ENCODE peak calls at places on chromosomes 12 and 14, in six cellular contexts. P, V, R, U, B and G are unnamed samples. For H3K4me1, the result is how much of the 10 kb centered on the place peaks cover.

GRCh38 chr12:4268549-4269181 is 4.9 kb upstream of the CCND2 start:
- DNase-seq in P (no peak), V (no peak), R (no peak), U (no peak), B (no peak), G (no peak)

GRCh38 chr14:85852900-85853299 is 323.0 kb downstream of the FLRT2 start:
- DNase-seq in P (no peak), V (no peak), R (no peak), U (no peak), B (no peak), G (no peak)

GRCh38 chr14:91249841-91250616 is 5.5 kb upstream of the GPR68 start:
- DNase-seq in P (no peak), V (no peak), R (no peak), U (no peak), B (no peak), G (peak)

GRCh38 chr14:37968664-37969225 is 239.0 kb upstream of the SSTR1 start:
- DNase-seq in P (no peak), V (no peak), R (no peak), U (no peak), B (no peak), G (no peak)

GRCh38 chr14:99132821-99133562 is 139.0 kb downstream of the BCL11B start:
- DNase-seq in P (peak), V (no peak), R (peak), U (no peak), B (peak), G (no peak)

GRCh38 chr12:79691299-79692248 is 810 bp upstream of the PAWR start:
- DNase-seq in P (no peak), V (no peak), R (no peak), U (no peak), B (no peak), G (no peak)

GRCh38 chr14:72439707-72440106 is 454.2 kb downstream of the DPF3 start:
- DNase-seq in P (no peak), V (no peak), R (no peak), U (no peak), B (no peak), G (no peak)

GRCh38 chr12:129119537-129119936 is 266.3 kb downstream of the GLT1D1 start:
- DNase-seq in P (no peak), V (no peak), R (no peak), U (peak), B (no peak), G (no peak)

GRCh38 chr12:23099604-23100003 is 474.6 kb downstream of the ETNK1 start:
- DNase-seq in P (no peak), V (no peak), R (no peak), U (peak), B (no peak), G (no peak)

GRCh38 chr14:87690076-87690661 is 302.8 kb downstream of the GALC start:
- DNase-seq in P (no peak), V (no peak), R (no peak), U (peak), B (no peak), G (no peak)

GRCh38 chr12:27460471-27460978 is 14.0 kb downstream of the SMCO2 start:
- DNase-seq in P (no peak), V (no peak), R (no peak), U (no peak), B (no peak), G (no peak)

GRCh38 chr14:73153272-73153671 is 17.0 kb downstream of the PSEN1 start:
- DNase-seq in P (no peak), V (no peak), R (no peak), U (no peak), B (no peak), G (no peak)

GRCh38 chr12:114904254-114905003 is 220.5 kb upstream of the TBX3 start:
- DNase-seq in P (no peak), V (no peak), R (no peak), U (no peak), B (no peak), G (no peak)

GRCh38 chr14:70645892-70646291 is 4.2 kb downstream of the TTC9 start:
- DNase-seq in P (no peak), V (no peak), R (no peak), U (no peak), B (no peak), G (no peak)

GRCh38 chr14:101110729-101111619 is 207.5 kb upstream of the RTL1 start:
- DNase-seq in P (peak), V (no peak), R (peak), U (no peak), B (peak), G (peak)

GRCh38 chr12:57591567-57592325 is 754 bp downstream of the PIP4K2C start:
- DNase-seq in P (peak), V (peak), R (no peak), U (peak), B (peak), G (no peak)

GRCh38 chr12:131380220-131380957 is 330.5 kb upstream of the SFSWAP start:
- DNase-seq in P (peak), V (no peak), R (peak), U (no peak), B (no peak), G (no peak)

GRCh38 chr14:33282811-33283210 is 344.1 kb downstream of the NPAS3 start:
- DNase-seq in P (no peak), V (no peak), R (no peak), U (no peak), B (no peak), G (no peak)

GRCh38 chr12:120760349-120761245 is 35.0 kb downstream of the ACADS start:
- DNase-seq in P (no peak), V (no peak), R (no peak), U (no peak), B (no peak), G (no peak)

GRCh38 chr12:130970165-130970907 is 16.6 kb downstream of the ADGRD1 start:
- DNase-seq in P (no peak), V (no peak), R (peak), U (no peak), B (no peak), G (peak)

GRCh38 chr14:85479306-85479705 is 50.6 kb upstream of the FLRT2 start:
- DNase-seq in P (no peak), V (no peak), R (no peak), U (no peak), B (no peak), G (no peak)

GRCh38 chr14:22848391-22849164 is 12.2 kb downstream of the MMP14 start:
- DNase-seq in P (peak), V (no peak), R (peak), U (peak), B (peak), G (no peak)

GRCh38 chr14:94501588-94502516 is 7.4 kb downstream of the SERPINA12 start:
- DNase-seq in P (no peak), V (peak), R (peak), U (no peak), B (no peak), G (no peak)

GRCh38 chr12:11860026-11860425 is 210.6 kb downstream of the ETV6 start:
- DNase-seq in P (no peak), V (no peak), R (no peak), U (no peak), B (no peak), G (no peak)

GRCh38 chr14:68622856-68623255 is 170.0 kb downstream of the ZFP36L1 start:
- DNase-seq in P (no peak), V (no peak), R (peak), U (no peak), B (no peak), G (no peak)

DNA sequence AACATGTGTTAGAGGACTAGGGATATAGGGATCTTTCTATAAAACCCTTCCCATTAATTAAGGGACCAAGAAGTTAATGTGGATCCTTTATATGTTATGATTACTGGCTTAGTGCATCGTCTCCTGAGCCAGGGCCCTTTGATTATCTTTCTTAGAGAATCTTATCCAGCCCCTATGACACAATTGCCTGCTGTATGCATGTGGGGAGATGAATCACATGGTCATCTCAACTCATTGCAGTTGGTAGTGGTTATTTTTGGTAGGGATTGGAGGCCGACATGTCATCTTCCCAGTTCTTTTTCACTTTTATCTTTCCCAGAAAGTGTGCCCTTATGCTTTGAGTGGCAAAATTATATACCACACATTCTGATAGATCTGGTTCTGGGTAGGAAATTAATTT is 25.9 kb downstream of the ZNF664 start:
- DNase-seq in P (no peak), V (no peak), R (no peak), U (no peak), B (no peak), G (no peak)
- TF ChIP-seq POLR2AphosphoS5 in P (no peak), V (no peak), R (no peak), U (no peak), B (no peak), G (no peak)

DNA sequence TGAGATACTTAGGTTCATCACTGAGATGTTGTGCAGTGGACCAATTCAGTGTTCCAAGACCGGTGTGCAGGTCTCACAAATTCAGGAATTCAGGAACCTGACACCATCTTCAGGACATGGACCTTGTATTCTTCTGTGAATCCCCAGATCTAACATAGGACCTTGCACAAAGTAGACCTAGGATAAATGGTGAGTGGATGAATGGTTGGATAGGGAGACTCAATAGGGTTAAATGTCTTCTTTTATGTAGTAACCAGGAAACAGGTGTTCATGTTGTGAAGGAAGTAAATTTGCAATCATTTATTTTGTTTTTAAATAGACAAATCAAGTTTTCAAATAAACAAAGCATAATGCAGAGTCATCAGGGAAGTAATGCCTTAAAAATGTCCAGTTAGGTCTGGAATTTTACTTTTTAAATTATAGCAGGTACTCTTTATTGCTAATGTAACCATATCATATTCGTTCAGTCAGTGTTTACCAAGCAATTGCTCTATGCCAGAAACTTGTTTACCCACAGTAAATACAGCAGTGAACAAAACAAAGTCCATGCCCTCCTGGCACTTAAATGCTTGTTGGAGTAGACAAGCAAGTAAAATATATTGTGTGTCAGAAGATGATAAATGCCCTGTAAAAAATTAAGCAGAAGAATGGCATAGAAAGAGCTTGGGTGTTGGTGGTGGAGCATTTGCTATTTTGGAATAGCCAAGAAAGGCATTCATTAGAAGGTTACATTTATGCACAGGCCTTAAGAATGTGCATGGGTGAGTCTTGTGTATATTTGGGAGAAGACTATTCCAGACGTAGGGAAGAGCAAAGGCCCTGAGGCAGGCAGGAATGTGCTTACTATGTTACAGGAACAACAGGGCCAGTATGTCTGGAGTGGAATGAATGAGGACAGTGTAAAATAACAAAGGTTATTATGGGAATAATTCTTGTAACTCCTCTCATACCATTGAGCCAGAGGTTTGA is 26.3 kb downstream of the RXYLT1 start:
- DNase-seq in P (no peak), V (no peak), R (no peak), U (no peak), B (no peak), G (no peak)
- H3K4me1 ChIP-seq in P (under half), V (under half), R (under half), U (under half), B (under half), G (under half)

DNA sequence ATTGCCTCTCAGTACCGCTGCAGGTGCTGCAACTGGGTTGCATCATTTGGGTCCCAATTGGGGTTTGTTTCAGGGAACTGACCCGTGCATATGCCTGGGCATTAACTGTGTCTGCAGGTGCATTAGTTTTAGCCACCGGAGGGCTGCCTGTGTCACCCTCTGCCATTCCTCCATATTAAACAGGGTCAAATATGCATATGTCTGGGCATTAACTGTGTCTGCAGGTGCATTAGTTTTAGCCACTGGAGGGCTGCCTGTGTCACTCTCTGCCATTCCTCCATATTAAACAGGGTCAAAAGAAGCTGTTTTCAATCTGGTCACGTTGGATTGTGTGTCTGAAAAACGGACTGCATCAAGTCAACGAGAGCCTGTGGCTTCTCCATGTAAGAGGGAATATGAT is 1317.0 kb downstream of the TMEM121 start:
- DNase-seq in P (no peak), V (no peak), R (no peak), U (no peak), B (no peak), G (no peak)
- H3K27ac ChIP-seq in P (no peak), V (peak), R (no peak), U (no peak), B (peak), G (peak)

DNA sequence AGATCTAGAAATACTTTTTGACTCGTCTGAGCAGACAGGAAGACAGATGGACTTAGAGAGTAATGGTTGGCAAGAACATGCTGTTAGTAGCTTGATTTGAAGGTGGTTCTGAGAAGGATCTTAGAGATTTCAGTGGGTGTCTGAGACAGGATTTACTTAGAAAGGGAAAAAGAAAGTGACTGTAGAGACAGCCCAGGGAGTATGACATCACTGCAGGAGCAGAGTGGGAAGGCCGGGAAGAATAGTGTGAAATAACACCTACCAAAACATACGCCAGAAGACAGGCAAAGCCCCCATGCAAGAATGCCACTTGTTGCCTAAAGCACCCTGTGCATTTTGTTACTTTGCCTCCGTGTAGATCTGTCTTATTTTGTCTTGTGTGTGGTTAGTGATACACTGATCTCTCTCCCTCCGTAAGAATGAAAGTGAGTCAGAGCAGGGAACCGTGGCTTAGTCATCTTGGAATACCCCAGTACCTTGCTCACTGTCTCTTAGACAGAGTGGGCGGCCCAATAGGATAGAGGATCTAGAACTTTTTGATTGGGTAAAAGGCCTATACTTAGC is 161.3 kb upstream of the IFNG-AS1 start:
- DNase-seq in P (no peak), V (no peak), R (no peak), U (no peak), B (no peak), G (no peak)
- TF ChIP-seq POLR2AphosphoS5 in P (no peak), V (no peak), R (no peak), U (no peak), B (peak), G (no peak)

DNA sequence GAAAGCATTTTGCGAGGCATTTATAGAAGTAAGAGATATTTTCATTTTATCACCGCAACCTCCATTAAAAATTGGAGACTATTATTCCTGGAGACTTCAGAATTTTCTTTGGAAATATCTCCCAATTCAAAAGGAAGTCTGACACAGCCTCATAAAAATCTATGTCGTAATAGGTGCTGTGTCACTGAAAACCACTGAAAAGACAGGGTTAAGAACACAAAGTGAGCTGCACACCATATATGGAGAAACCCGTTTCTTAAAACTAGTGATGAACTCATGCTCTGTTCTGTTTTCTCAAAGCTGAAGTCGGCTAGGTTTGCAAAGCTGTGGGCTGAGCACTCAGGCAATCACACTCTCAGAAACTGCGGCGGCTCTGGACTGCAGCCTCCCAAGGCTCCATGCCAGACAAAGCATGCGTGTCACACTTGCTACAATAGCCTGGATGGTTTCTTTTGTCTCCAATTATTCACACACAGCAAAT is at the start of gene GLIPR1:
- DNase-seq in P (no peak), V (peak), R (peak), U (no peak), B (peak), G (peak)
- H3K4me1 ChIP-seq in P (under half), V (under half), R (under half), U (under half), B (under half), G (under half)

DNA sequence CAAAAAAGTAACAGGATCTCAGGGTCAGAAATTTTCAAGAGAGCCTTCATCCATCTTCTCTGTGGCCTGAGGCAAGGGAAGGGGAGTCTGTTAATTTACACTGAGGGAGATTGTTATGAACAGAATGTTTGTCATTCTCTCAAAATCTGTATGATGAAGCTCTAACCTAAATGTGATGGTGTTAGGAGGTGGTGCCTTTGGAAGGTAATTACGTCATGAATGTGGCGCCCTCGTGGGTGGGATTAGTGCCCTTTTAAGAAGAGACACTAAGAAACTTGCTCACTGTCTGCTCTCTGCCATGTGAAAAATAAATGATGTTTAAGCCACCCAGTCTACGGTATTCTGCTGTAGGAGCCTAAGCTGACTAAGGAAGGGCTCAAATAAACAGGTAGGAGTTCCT is 521.6 kb downstream of the SNAPC1 start:
- DNase-seq in P (no peak), V (no peak), R (no peak), U (no peak), B (no peak), G (no peak)
- H3K27ac ChIP-seq in P (no peak), V (no peak), R (no peak), U (no peak), B (no peak), G (no peak)

GRCh38 chr14:24172261-24172860 is 481 bp downstream of the REC8 start:
- DNase-seq in P (no peak), V (no peak), R (no peak), U (peak), B (no peak), G (no peak)

GRCh38 chr14:24165785-24166184 is 4.7 kb downstream of the IRF9 start:
- DNase-seq in P (no peak), V (no peak), R (no peak), U (no peak), B (no peak), G (no peak)

GRCh38 chr14:24171422-24172260 is at the start of gene REC8:
- DNase-seq in P (peak), V (no peak), R (no peak), U (peak), B (peak), G (peak)

GRCh38 chr14:24164591-24164991 is 3.5 kb downstream of the IRF9 start:
- DNase-seq in P (no peak), V (no peak), R (no peak), U (no peak), B (no peak), G (no peak)

DNA sequence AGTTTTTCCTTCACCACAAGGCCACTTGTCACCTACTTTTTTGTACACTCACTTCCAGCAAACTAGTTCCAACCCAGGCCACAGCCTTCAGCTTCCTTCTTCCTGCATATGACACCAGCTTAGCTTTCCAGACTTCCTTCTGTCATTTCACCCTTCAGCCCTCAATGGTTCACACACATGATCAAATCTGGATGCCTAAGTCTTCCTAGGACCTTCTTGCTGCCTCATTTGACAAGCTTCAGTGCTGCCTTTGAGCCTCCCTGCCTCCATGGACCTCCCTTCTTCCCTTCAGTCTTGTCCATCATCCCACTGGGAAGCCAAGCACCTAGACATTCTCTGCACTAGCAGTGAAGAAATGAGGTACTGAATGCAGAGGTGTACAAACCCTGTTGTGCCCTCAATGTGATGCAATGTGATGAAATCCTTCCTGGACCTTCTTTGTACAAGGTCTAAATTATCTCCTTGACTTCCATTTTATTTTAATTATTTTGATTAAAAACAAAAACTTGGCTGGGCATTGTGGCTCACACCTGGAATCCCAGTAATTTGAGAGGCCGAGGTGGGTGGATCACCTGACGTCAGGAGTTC is 4.3 kb upstream of the REC8 start:
- DNase-seq in P (no peak), V (no peak), R (no peak), U (no peak), B (no peak), G (no peak)
- TF ChIP-seq POLR2AphosphoS5 in P (no peak), V (no peak), R (no peak), U (no peak), B (no peak), G (no peak)

GRCh38 chr12:124504273-124505000 is 63.0 kb downstream of the NCOR2 start:
- DNase-seq in P (no peak), V (no peak), R (no peak), U (peak), B (no peak), G (no peak)

GRCh38 chr12:124502379-124502778 is 65.0 kb downstream of the NCOR2 start:
- DNase-seq in P (no peak), V (no peak), R (no peak), U (no peak), B (no peak), G (no peak)

GRCh38 chr12:124501827-124502226 is 65.6 kb downstream of the NCOR2 start:
- DNase-seq in P (no peak), V (no peak), R (no peak), U (no peak), B (no peak), G (no peak)

GRCh38 chr12:124505001-124505818 is 62.2 kb downstream of the NCOR2 start:
- DNase-seq in P (no peak), V (no peak), R (no peak), U (no peak), B (no peak), G (no peak)

GRCh38 chr12:124503305-124503704 is 64.1 kb downstream of the NCOR2 start:
- DNase-seq in P (no peak), V (no peak), R (no peak), U (no peak), B (no peak), G (no peak)
- H3K4me1 ChIP-seq in P (half or more), V (half or more), R (half or more), U (half or more), B (half or more), G (half or more)